ENCODE peak calls at places on chromosomes 16 and 17, in nine cellular contexts. One of them, this sample, is unnamed.

GRCh38 chr16:77974883-77975282 is 47.5 kb upstream of the CLEC3A start:
- DNase-seq in CD8-positive, alpha-beta T cell: no peak
- DNase-seq in HepG2: no peak
- DNase-seq in CD4-positive, alpha-beta T cell: no peak
- DNase-seq in left ventricle myocardium inferior: no peak
- DNase-seq in heart left ventricle: no peak
- DNase-seq in upper lobe of right lung: no peak
- DNase-seq in astrocyte: no peak
- DNase-seq in tibial artery: no peak
- DNase-seq in this sample: no peak

GRCh38 chr16:87595712-87596111 is 6.6 kb upstream of the JPH3 start:
- DNase-seq in astrocyte: no peak
- DNase-seq in CD4-positive, alpha-beta T cell: no peak
- DNase-seq in tibial artery: no peak
- DNase-seq in left ventricle myocardium inferior: no peak
- DNase-seq in HepG2: no peak
- DNase-seq in heart left ventricle: no peak
- DNase-seq in CD8-positive, alpha-beta T cell: no peak
- DNase-seq in upper lobe of right lung: no peak
- DNase-seq in this sample: no peak

GRCh38 chr17:29590261-29590978 is 972 bp upstream of the GIT1 start:
- DNase-seq in CD4-positive, alpha-beta T cell: no peak
- DNase-seq in tibial artery: no peak
- DNase-seq in HepG2: no peak
- DNase-seq in heart left ventricle: no peak
- DNase-seq in astrocyte: peak; percentile 62
- DNase-seq in left ventricle myocardium inferior: no peak
- DNase-seq in CD8-positive, alpha-beta T cell: no peak
- DNase-seq in upper lobe of right lung: peak; percentile 61
- DNase-seq in this sample: no peak

GRCh38 chr17:74750327-74751069 is 2.1 kb downstream of the NHERF1 start:
- DNase-seq in CD4-positive, alpha-beta T cell: no peak
- DNase-seq in tibial artery: no peak
- DNase-seq in heart left ventricle: no peak
- DNase-seq in upper lobe of right lung: no peak
- DNase-seq in astrocyte: no peak
- DNase-seq in left ventricle myocardium inferior: no peak
- DNase-seq in CD8-positive, alpha-beta T cell: no peak
- DNase-seq in HepG2: peak; percentile 93
- DNase-seq in this sample: no peak

GRCh38 chr16:67571464-67571863 is 9.1 kb downstream of the CTCF start:
- DNase-seq in upper lobe of right lung: no peak
- DNase-seq in astrocyte: peak; percentile 52
- DNase-seq in HepG2: no peak
- DNase-seq in CD4-positive, alpha-beta T cell: no peak
- DNase-seq in CD8-positive, alpha-beta T cell: no peak
- DNase-seq in tibial artery: no peak
- DNase-seq in left ventricle myocardium inferior: no peak
- DNase-seq in heart left ventricle: no peak
- DNase-seq in this sample: no peak

GRCh38 chr16:71746442-71747046 is 22.0 kb upstream of the PHLPP2 start:
- DNase-seq in CD4-positive, alpha-beta T cell: peak; percentile 14
- DNase-seq in left ventricle myocardium inferior: no peak
- DNase-seq in tibial artery: no peak
- DNase-seq in HepG2: peak; percentile 51
- DNase-seq in heart left ventricle: no peak
- DNase-seq in astrocyte: peak; percentile 18
- DNase-seq in upper lobe of right lung: no peak
- DNase-seq in CD8-positive, alpha-beta T cell: no peak
- DNase-seq in this sample: no peak

GRCh38 chr16:86566601-86566965 is at the start of gene FOXC2:
- DNase-seq in CD4-positive, alpha-beta T cell: no peak
- DNase-seq in CD8-positive, alpha-beta T cell: no peak
- DNase-seq in left ventricle myocardium inferior: peak; percentile 92
- DNase-seq in heart left ventricle: peak; percentile 89
- DNase-seq in upper lobe of right lung: peak; percentile 80
- DNase-seq in tibial artery: peak; percentile 92
- DNase-seq in astrocyte: peak; percentile 92
- DNase-seq in HepG2: no peak
- DNase-seq in this sample: peak; percentile 81

GRCh38 chr17:21245703-21246102 is 7.5 kb downstream of the NATD1 start:
- DNase-seq in tibial artery: no peak
- DNase-seq in CD8-positive, alpha-beta T cell: no peak
- DNase-seq in heart left ventricle: no peak
- DNase-seq in astrocyte: no peak
- DNase-seq in HepG2: no peak
- DNase-seq in left ventricle myocardium inferior: no peak
- DNase-seq in upper lobe of right lung: no peak
- DNase-seq in CD4-positive, alpha-beta T cell: no peak
- DNase-seq in this sample: no peak

GRCh38 chr16:87132361-87133014 is 184.7 kb downstream of the C16orf95 start:
- DNase-seq in upper lobe of right lung: peak; percentile 50
- DNase-seq in CD8-positive, alpha-beta T cell: no peak
- DNase-seq in astrocyte: peak; percentile 75
- DNase-seq in CD4-positive, alpha-beta T cell: no peak
- DNase-seq in heart left ventricle: no peak
- DNase-seq in tibial artery: peak; percentile 56
- DNase-seq in HepG2: peak; percentile 73
- DNase-seq in left ventricle myocardium inferior: peak; percentile 32
- DNase-seq in this sample: peak; percentile 8

GRCh38 chr17:499836-500543 is 147.4 kb upstream of the RPH3AL start:
- DNase-seq in HepG2: no peak
- DNase-seq in tibial artery: no peak
- DNase-seq in CD4-positive, alpha-beta T cell: no peak
- DNase-seq in upper lobe of right lung: no peak
- DNase-seq in heart left ventricle: no peak
- DNase-seq in CD8-positive, alpha-beta T cell: peak; percentile 61
- DNase-seq in astrocyte: no peak
- DNase-seq in left ventricle myocardium inferior: no peak
- DNase-seq in this sample: no peak

GRCh38 chr16:49528564-49529150 is 155.1 kb downstream of the C16orf78 start:
- DNase-seq in left ventricle myocardium inferior: no peak
- DNase-seq in CD8-positive, alpha-beta T cell: no peak
- DNase-seq in CD4-positive, alpha-beta T cell: no peak
- DNase-seq in HepG2: no peak
- DNase-seq in tibial artery: no peak
- DNase-seq in upper lobe of right lung: no peak
- DNase-seq in heart left ventricle: no peak
- DNase-seq in astrocyte: no peak
- DNase-seq in this sample: no peak

GRCh38 chr16:54511181-54511731 is 224.7 kb upstream of the IRX3 start:
- DNase-seq in astrocyte: peak; percentile 82
- DNase-seq in CD4-positive, alpha-beta T cell: no peak
- DNase-seq in CD8-positive, alpha-beta T cell: no peak
- DNase-seq in HepG2: no peak
- DNase-seq in heart left ventricle: no peak
- DNase-seq in upper lobe of right lung: no peak
- DNase-seq in tibial artery: no peak
- DNase-seq in left ventricle myocardium inferior: no peak
- DNase-seq in this sample: no peak

GRCh38 chr16:2518823-2519710 is 1.1 kb upstream of the AMDHD2 start:
- DNase-seq in CD8-positive, alpha-beta T cell: no peak
- DNase-seq in tibial artery: peak; percentile 27
- DNase-seq in heart left ventricle: peak; percentile 21
- DNase-seq in upper lobe of right lung: peak; percentile 70
- DNase-seq in left ventricle myocardium inferior: no peak
- DNase-seq in CD4-positive, alpha-beta T cell: no peak
- DNase-seq in astrocyte: no peak
- DNase-seq in HepG2: no peak
- DNase-seq in this sample: no peak

GRCh38 chr16:2519711-2520080 is 475 bp upstream of the AMDHD2 start:
- DNase-seq in CD8-positive, alpha-beta T cell: no peak
- DNase-seq in heart left ventricle: no peak
- DNase-seq in HepG2: no peak
- DNase-seq in astrocyte: no peak
- DNase-seq in upper lobe of right lung: no peak
- DNase-seq in left ventricle myocardium inferior: no peak
- DNase-seq in tibial artery: peak; percentile 31
- DNase-seq in CD4-positive, alpha-beta T cell: no peak
- DNase-seq in this sample: no peak

GRCh38 chr16:2517954-2518605 is 2.1 kb upstream of the AMDHD2 start:
- DNase-seq in heart left ventricle: no peak
- DNase-seq in HepG2: no peak
- DNase-seq in astrocyte: no peak
- DNase-seq in upper lobe of right lung: no peak
- DNase-seq in tibial artery: no peak
- DNase-seq in CD8-positive, alpha-beta T cell: no peak
- DNase-seq in CD4-positive, alpha-beta T cell: no peak
- DNase-seq in left ventricle myocardium inferior: no peak
- DNase-seq in this sample: no peak

GRCh38 chr16:2520784-2521577 is 810 bp downstream of the AMDHD2 start:
- DNase-seq in HepG2: peak; percentile 70
- DNase-seq in CD4-positive, alpha-beta T cell: no peak
- DNase-seq in CD8-positive, alpha-beta T cell: peak; percentile 74
- DNase-seq in tibial artery: peak; percentile 19
- DNase-seq in left ventricle myocardium inferior: no peak
- DNase-seq in astrocyte: no peak
- DNase-seq in upper lobe of right lung: peak; percentile 76
- DNase-seq in heart left ventricle: peak; percentile 23
- DNase-seq in this sample: no peak

GRCh38 chr16:2520097-2520783 is at the start of gene AMDHD2:
- DNase-seq in HepG2: peak; percentile 68
- DNase-seq in tibial artery: peak; percentile 92
- DNase-seq in CD8-positive, alpha-beta T cell: peak; percentile 89
- DNase-seq in left ventricle myocardium inferior: peak; percentile 94
- DNase-seq in astrocyte: peak; percentile 70
- DNase-seq in heart left ventricle: peak; percentile 94
- DNase-seq in upper lobe of right lung: peak; percentile 95
- DNase-seq in CD4-positive, alpha-beta T cell: peak; percentile 80
- DNase-seq in this sample: peak; percentile 71
- H3K27ac ChIP-seq in HepG2: peak within 1 kb of the TSS; percentile 84
- H3K27ac ChIP-seq in tibial artery: peak within 1 kb of the TSS; percentile 99
- H3K27ac ChIP-seq in CD8-positive, alpha-beta T cell: peak within 1 kb of the TSS; percentile 58
- H3K27ac ChIP-seq in left ventricle myocardium inferior: peak within 1 kb of the TSS; percentile 88
- H3K27ac ChIP-seq in astrocyte: peak within 1 kb of the TSS; percentile 58
- H3K27ac ChIP-seq in heart left ventricle: peak within 1 kb of the TSS; percentile 82
- H3K27ac ChIP-seq in upper lobe of right lung: peak within 1 kb of the TSS; percentile 70
- H3K27ac ChIP-seq in CD4-positive, alpha-beta T cell: peak within 1 kb of the TSS; percentile 79
- H3K27ac ChIP-seq in this sample: peak within 1 kb of the TSS; percentile 52

GRCh38 chr17:58692239-58693055 is at the start of gene RAD51C:
- DNase-seq in CD8-positive, alpha-beta T cell: peak; percentile 93
- DNase-seq in tibial artery: peak; percentile 66
- DNase-seq in astrocyte: peak; percentile 80
- DNase-seq in upper lobe of right lung: peak; percentile 94
- DNase-seq in heart left ventricle: peak; percentile 86
- DNase-seq in HepG2: peak; percentile 84
- DNase-seq in left ventricle myocardium inferior: peak; percentile 86
- DNase-seq in CD4-positive, alpha-beta T cell: peak; percentile 73
- DNase-seq in this sample: peak; percentile 56
- TF ChIP-seq CTCF in CD8-positive, alpha-beta T cell: no peak
- TF ChIP-seq CTCF in tibial artery: no peak
- TF ChIP-seq CTCF in astrocyte: no peak
- TF ChIP-seq CTCF in upper lobe of right lung: no peak
- TF ChIP-seq CTCF in heart left ventricle: no peak
- TF ChIP-seq CTCF in HepG2: no peak
- TF ChIP-seq CTCF in left ventricle myocardium inferior: peak; percentile 9
- TF ChIP-seq CTCF in CD4-positive, alpha-beta T cell: no peak
- TF ChIP-seq CTCF in this sample: no peak

DNA sequence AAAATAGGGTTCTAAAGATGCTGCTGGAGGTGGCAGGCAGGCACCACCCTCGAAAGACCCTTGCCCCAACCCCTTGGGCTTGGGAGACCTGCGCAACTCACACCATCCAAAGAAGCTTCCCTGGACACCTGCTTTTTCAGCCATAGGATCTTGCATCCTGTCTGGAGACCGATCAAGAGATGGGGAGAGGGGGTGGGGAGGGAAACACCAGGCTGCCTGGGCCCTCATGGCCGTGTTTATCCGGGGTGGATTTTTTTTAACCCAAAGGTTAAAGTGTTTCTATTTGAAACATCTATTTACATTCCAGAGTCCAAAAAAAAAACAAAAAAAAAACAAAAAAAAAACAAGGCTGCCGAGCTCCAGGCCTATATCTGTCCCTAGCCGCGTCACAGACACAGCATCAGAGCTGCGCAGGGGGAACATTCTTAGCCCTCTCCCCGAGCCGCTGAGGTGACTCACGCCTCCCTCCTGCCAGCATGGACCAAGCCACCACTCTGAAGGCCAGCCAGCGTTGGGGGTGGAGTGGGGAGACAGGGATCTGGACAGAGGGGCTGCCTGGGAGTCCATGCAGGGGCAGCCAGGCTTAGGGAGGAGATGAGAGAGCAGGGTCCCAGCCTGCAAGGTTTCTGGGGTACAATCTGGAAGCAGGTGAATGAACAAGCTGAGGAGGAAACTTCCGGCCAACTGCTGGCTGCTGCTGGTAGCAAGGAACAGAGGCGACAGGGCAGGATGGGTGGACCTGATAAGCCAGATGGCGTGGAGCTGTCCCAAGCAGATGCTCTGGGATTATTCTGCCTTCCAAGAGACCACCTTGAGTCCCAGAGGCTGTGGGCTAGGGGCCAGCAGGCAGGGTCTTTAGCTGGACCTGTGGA is 14.8 kb downstream of the HDAC5 start:
- DNase-seq in tibial artery: peak; percentile 94
- DNase-seq in CD8-positive, alpha-beta T cell: no peak
- DNase-seq in left ventricle myocardium inferior: peak; percentile 85
- DNase-seq in HepG2: peak; percentile 97
- DNase-seq in CD4-positive, alpha-beta T cell: no peak
- DNase-seq in heart left ventricle: peak; percentile 90
- DNase-seq in astrocyte: peak; percentile 95
- DNase-seq in upper lobe of right lung: peak; percentile 75
- DNase-seq in this sample: peak; percentile 91
- H3K27ac ChIP-seq in tibial artery: peak overlapping the region; percentile 91
- H3K27ac ChIP-seq in CD8-positive, alpha-beta T cell: no peak overlapping the region
- H3K27ac ChIP-seq in left ventricle myocardium inferior: peak overlapping the region; percentile 94
- H3K27ac ChIP-seq in HepG2: peak overlapping the region; percentile 88
- H3K27ac ChIP-seq in CD4-positive, alpha-beta T cell: no peak overlapping the region
- H3K27ac ChIP-seq in heart left ventricle: peak overlapping the region; percentile 94
- H3K27ac ChIP-seq in astrocyte: peak overlapping the region; percentile 86
- H3K27ac ChIP-seq in upper lobe of right lung: peak overlapping the region; percentile 55
- H3K27ac ChIP-seq in this sample: peak overlapping the region; percentile 84

GRCh38 chr16:13780406-13780805 is 139.5 kb upstream of the ERCC4 start:
- DNase-seq in CD8-positive, alpha-beta T cell: no peak
- DNase-seq in tibial artery: no peak
- DNase-seq in HepG2: no peak
- DNase-seq in left ventricle myocardium inferior: no peak
- DNase-seq in astrocyte: no peak
- DNase-seq in CD4-positive, alpha-beta T cell: no peak
- DNase-seq in heart left ventricle: no peak
- DNase-seq in upper lobe of right lung: no peak
- DNase-seq in this sample: no peak

GRCh38 chr16:13781579-13782338 is 138.2 kb upstream of the ERCC4 start:
- DNase-seq in heart left ventricle: peak; percentile 18
- DNase-seq in tibial artery: no peak
- DNase-seq in left ventricle myocardium inferior: no peak
- DNase-seq in CD8-positive, alpha-beta T cell: no peak
- DNase-seq in astrocyte: no peak
- DNase-seq in upper lobe of right lung: no peak
- DNase-seq in HepG2: no peak
- DNase-seq in CD4-positive, alpha-beta T cell: no peak
- DNase-seq in this sample: no peak

GRCh38 chr16:13779676-13780075 is 140.3 kb upstream of the ERCC4 start:
- DNase-seq in upper lobe of right lung: no peak
- DNase-seq in CD4-positive, alpha-beta T cell: no peak
- DNase-seq in CD8-positive, alpha-beta T cell: no peak
- DNase-seq in heart left ventricle: no peak
- DNase-seq in tibial artery: no peak
- DNase-seq in HepG2: no peak
- DNase-seq in left ventricle myocardium inferior: no peak
- DNase-seq in astrocyte: no peak
- DNase-seq in this sample: no peak

GRCh38 chr16:13780841-13781553 is 139.0 kb upstream of the ERCC4 start:
- DNase-seq in HepG2: no peak
- DNase-seq in CD4-positive, alpha-beta T cell: no peak
- DNase-seq in left ventricle myocardium inferior: no peak
- DNase-seq in astrocyte: no peak
- DNase-seq in tibial artery: no peak
- DNase-seq in CD8-positive, alpha-beta T cell: no peak
- DNase-seq in upper lobe of right lung: no peak
- DNase-seq in heart left ventricle: no peak
- DNase-seq in this sample: no peak
- TF ChIP-seq CTCF in HepG2: no peak
- TF ChIP-seq CTCF in CD4-positive, alpha-beta T cell: no peak
- TF ChIP-seq CTCF in left ventricle myocardium inferior: no peak
- TF ChIP-seq CTCF in astrocyte: no peak
- TF ChIP-seq CTCF in tibial artery: no peak
- TF ChIP-seq CTCF in CD8-positive, alpha-beta T cell: no peak
- TF ChIP-seq CTCF in upper lobe of right lung: no peak
- TF ChIP-seq CTCF in heart left ventricle: no peak
- TF ChIP-seq CTCF in this sample: no peak

This sample was measured in AG04450.